ENCODE peak calls at places on chromosomes 3 and 15, in seven cellular contexts. R, L, E, B, W, X and Z are unnamed samples.

GRCh38 chr15:71103102-71103676 is 12.1 kb upstream of the THSD4 start:
- DNase-seq in R (peak), L (no peak), E (peak), B (no peak), W (no peak), X (peak), Z (no peak)

GRCh38 chr15:56871180-56871579 is 47.3 kb upstream of the TCF12 start:
- DNase-seq in R (peak), L (no peak), E (peak), B (no peak), W (peak), X (peak), Z (no peak)

GRCh38 chr3:196080997-196081833 is 675 bp downstream of the TFRC start:
- DNase-seq in R (peak), L (no peak), E (peak), B (peak), W (no peak), X (peak), Z (peak)

GRCh38 chr3:104564045-104564643 is 802.6 kb upstream of the ALCAM start:
- DNase-seq in R (no peak), L (peak), E (peak), B (peak), W (peak), X (peak), Z (no peak)

GRCh38 chr3:197186887-197187588 is 111.4 kb downstream of the DLG1 start:
- DNase-seq in R (peak), L (peak), E (peak), B (no peak), W (peak), X (peak), Z (no peak)

GRCh38 chr3:69181592-69182211 is 59.3 kb upstream of the LMOD3 start:
- DNase-seq in R (peak), L (no peak), E (peak), B (no peak), W (no peak), X (peak), Z (no peak)

GRCh38 chr3:123299581-123299980 is 97.8 kb downstream of the SEC22A start:
- DNase-seq in R (no peak), L (no peak), E (no peak), B (no peak), W (no peak), X (no peak), Z (no peak)

GRCh38 chr3:24686764-24687163 is 192.1 kb upstream of the THRB start:
- DNase-seq in R (no peak), L (no peak), E (no peak), B (no peak), W (no peak), X (peak), Z (no peak)

GRCh38 chr3:182837855-182838454 is 44.7 kb downstream of the ATP11B start:
- DNase-seq in R (no peak), L (no peak), E (peak), B (no peak), W (no peak), X (peak), Z (no peak)

GRCh38 chr15:39922450-39923092 is 2.5 kb upstream of the GPR176 start:
- DNase-seq in R (no peak), L (no peak), E (no peak), B (no peak), W (no peak), X (no peak), Z (no peak)

GRCh38 chr3:13040381-13041074 is 32.7 kb downstream of the IQSEC1 start:
- DNase-seq in R (no peak), L (no peak), E (no peak), B (no peak), W (no peak), X (no peak), Z (no peak)

GRCh38 chr15:101256756-101257155 is 4.9 kb upstream of the CHSY1 start:
- DNase-seq in R (no peak), L (no peak), E (peak), B (no peak), W (no peak), X (no peak), Z (no peak)

GRCh38 chr3:100210777-100211145 is 50.0 kb upstream of the TBC1D23 start:
- DNase-seq in R (no peak), L (peak), E (no peak), B (no peak), W (peak), X (peak), Z (no peak)

GRCh38 chr15:85527907-85528306 is 147.5 kb downstream of the AKAP13 start:
- DNase-seq in R (no peak), L (no peak), E (no peak), B (no peak), W (peak), X (peak), Z (no peak)

GRCh38 chr15:63473999-63474809 is 30.2 kb upstream of the USP3 start:
- DNase-seq in R (no peak), L (no peak), E (peak), B (no peak), W (peak), X (peak), Z (peak)

GRCh38 chr3:173584093-173584833 is 186.7 kb downstream of the NLGN1 start:
- DNase-seq in R (peak), L (peak), E (peak), B (no peak), W (no peak), X (peak), Z (no peak)

GRCh38 chr3:173826901-173827609 is 429.5 kb downstream of the NLGN1 start:
- DNase-seq in R (no peak), L (no peak), E (no peak), B (no peak), W (peak), X (peak), Z (no peak)

GRCh38 chr15:73924258-73924921 is 1.9 kb upstream of the LOXL1 start:
- DNase-seq in R (peak), L (no peak), E (peak), B (no peak), W (peak), X (peak), Z (no peak)